ENCODE peak calls at places on chromosomes 5 and 9, in eight cellular contexts. M is HTR-8/SVneo; Q is activated CD8-positive, alpha-beta memory T cell treated with anti-CD3 and anti-CD28 coated beads, Interleukin-2, amount 10 ng/mL, durations not matched to agents 7 days and 5 days; I is astrocyte of the spinal cord; Z is activated T-helper 1 cell treated with anti-CD3 and anti-CD28 coated beads, Interleukin-12 subunit alpha, Interleukin-12 subunit beta, Interleukin-2, Interleukin-4 antibody, amounts not matched to agents 30 ng/mL and 10 ng/mL and 1 ng/mL, durations not matched to agents 14 hours and 24 hours and 36 hours; B is GM19239; W is OCI-LY7; D is ELR. F is an unnamed sample.

GRCh38 chr9:130114741-130115140 is 57.5 kb upstream of the NCS1 start:
- DNase-seq in Z (no peak), B (no peak), W (no peak), D (no peak), I (peak; percentile 38), Q (no peak), M (no peak), F (no peak)

GRCh38 chr9:135906291-135907005 is 898 bp downstream of the CAMSAP1 start:
- DNase-seq in D (peak; percentile 58), W (peak; percentile 19), M (no peak), I (peak; percentile 60), B (no peak), Z (peak; percentile 16), Q (no peak), F (no peak)

GRCh38 chr9:114177423-114178064 is 22.2 kb downstream of the COL27A1 start:
- DNase-seq in M (peak; percentile 60), I (peak; percentile 62), B (no peak), D (peak; percentile 86), Q (no peak), Z (no peak), W (no peak), F (no peak)

GRCh38 chr9:133868203-133868602 is 123.9 kb downstream of the VAV2 start:
- DNase-seq in I (no peak), D (no peak), Z (no peak), Q (no peak), M (no peak), B (no peak), W (no peak), F (no peak)

GRCh38 chr9:98879094-98879957 is 64.4 kb upstream of the COL15A1 start:
- DNase-seq in D (no peak), Z (no peak), W (no peak), Q (no peak), M (no peak), I (no peak), B (no peak), F (no peak)

GRCh38 chr9:129487658-129488483 is 133.0 kb downstream of the C9orf50 start:
- DNase-seq in Z (peak; percentile 17), I (peak; percentile 71), W (no peak), Q (peak; percentile 48), M (peak; percentile 29), B (no peak), D (peak; percentile 54), F (no peak)

GRCh38 chr5:103804714-103805113 is 242.1 kb upstream of the NUDT12 start:
- DNase-seq in I (peak; percentile 39), W (no peak), M (no peak), B (no peak), D (peak; percentile 69), Q (no peak), Z (no peak), F (no peak)

GRCh38 chr5:110040178-110040577 is 350.5 kb downstream of the MAN2A1 start:
- DNase-seq in I (no peak), W (no peak), B (no peak), Z (no peak), M (no peak), D (peak; percentile 27), Q (no peak), F (no peak)

GRCh38 chr9:78559449-78559885 is 262.5 kb downstream of the PSAT1 start:
- DNase-seq in Q (no peak), W (no peak), B (no peak), Z (no peak), I (peak; percentile 72), D (peak; percentile 82), M (peak; percentile 12), F (no peak)

GRCh38 chr5:172941067-172941516 is 18.1 kb upstream of the RPL26L1 start:
- DNase-seq in I (no peak), W (no peak), Q (no peak), Z (no peak), D (no peak), B (no peak), M (no peak), F (no peak)

GRCh38 chr9:107227696-107228258 is 55.3 kb upstream of the RAD23B start:
- DNase-seq in Q (no peak), Z (no peak), D (no peak), I (no peak), M (no peak), B (no peak), W (no peak), F (no peak)

GRCh38 chr9:8860925-8861324 is 1061.3 kb upstream of the DMAC1 start:
- DNase-seq in M (no peak), W (no peak), Q (no peak), Z (no peak), B (no peak), D (no peak), I (peak; percentile 39), F (no peak)

GRCh38 chr5:177370488-177371119 is 12.9 kb downstream of the RGS14 start:
- DNase-seq in D (peak; percentile 80), W (peak; percentile 87), I (peak; percentile 87), B (peak; percentile 90), Q (peak; percentile 77), M (peak; percentile 92), Z (peak; percentile 48), F (peak; percentile 69)

GRCh38 chr5:1183424-1184162 is 17.8 kb upstream of the SLC6A19 start:
- DNase-seq in Z (no peak), M (no peak), I (no peak), D (no peak), B (no peak), W (no peak), Q (peak; percentile 22), F (no peak)

GRCh38 chr9:77879344-77880089 is 152.1 kb downstream of the GNAQ start:
- DNase-seq in Q (no peak), W (no peak), I (peak; percentile 18), Z (no peak), D (peak; percentile 23), B (no peak), M (no peak), F (no peak)

GRCh38 chr9:107487521-107488399 is 1.8 kb downstream of the KLF4 start:
- DNase-seq in D (no peak), M (no peak), B (peak; percentile 20), I (peak; percentile 50), W (no peak), Z (no peak), Q (no peak), F (no peak)

GRCh38 chr5:54738118-54738972 is 220.8 kb downstream of the SNX18 start:
- DNase-seq in Z (no peak), D (peak; percentile 75), I (no peak), Q (no peak), M (no peak), B (no peak), W (no peak), F (no peak)

GRCh38 chr5:77638204-77638762 is at the start of gene OTP:
- DNase-seq in W (no peak), B (no peak), Q (no peak), I (no peak), Z (no peak), D (no peak), M (no peak), F (no peak)

GRCh38 chr5:53105611-53106300 is 3.8 kb downstream of the MOCS2 start:
- DNase-seq in Q (no peak), B (no peak), W (no peak), Z (no peak), D (no peak), I (no peak), M (no peak), F (no peak)

GRCh38 chr5:132179410-132179809 is 48.2 kb downstream of the P4HA2 start:
- DNase-seq in Q (peak; percentile 57), I (peak; percentile 19), W (no peak), Z (no peak), M (no peak), B (no peak), D (no peak), F (no peak)

GRCh38 chr5:68240196-68240595 is 24.6 kb downstream of the PIK3R1 start:
- DNase-seq in I (peak; percentile 42), W (peak; percentile 31), D (no peak), Z (no peak), Q (no peak), B (no peak), M (no peak), F (no peak)

GRCh38 chr5:78806544-78806943 is 158.0 kb upstream of the LHFPL2 start:
- DNase-seq in W (no peak), B (no peak), Z (no peak), M (peak; percentile 49), D (peak; percentile 99), Q (no peak), I (no peak), F (no peak)

GRCh38 chr5:147310059-147310704 is 75.4 kb downstream of the STK32A start:
- DNase-seq in Z (no peak), I (peak; percentile 81), W (no peak), D (peak; percentile 69), Q (no peak), B (no peak), M (peak; percentile 57), F (no peak)

GRCh38 chr5:109319351-109319750 is 90.4 kb downstream of the PJA2 start:
- DNase-seq in W (no peak), D (no peak), B (no peak), Q (no peak), M (no peak), I (no peak), Z (no peak), F (no peak)

GRCh38 chr5:37825334-37825915 is 14.4 kb downstream of the GDNF start:
- DNase-seq in I (no peak), Q (no peak), M (no peak), B (no peak), Z (no peak), D (no peak), W (no peak), F (no peak)

GRCh38 chr5:66637994-66638393 is 41.8 kb downstream of the MAST4 start:
- DNase-seq in W (no peak), Z (no peak), B (no peak), I (no peak), D (no peak), Q (no peak), M (no peak), F (no peak)

F was measured in smooth muscle cell of the brain vasculature.